ENCODE peak calls at places on chromosomes 16 and 17, in ten cellular contexts. N is progenitor cell of endocrine pancreas; P is memory B cell; O is activated CD8-positive, alpha-beta memory T cell treated with anti-CD3 and anti-CD28 coated beads for 1 hour; V is mesendoderm; Q is cerebellum; D is epithelial cell of esophagus; T is NCI-H460; H is lower leg skin; B is G401. A is an unnamed sample.
A peak's percentile ranks its signal among the peaks of the same experiment; 100 is the strongest.

GRCh38 chr17:43591750-43592562 is 45.8 kb upstream of the ETV4 start:
- DNase-seq in D (peak; percentile 85), P (no peak), B (no peak), H (peak; percentile 67), V (peak; percentile 86), N (no peak), O (no peak), Q (no peak), T (no peak), A (peak; percentile 90)

GRCh38 chr17:54945246-54945645 is 23.2 kb downstream of the COX11 start:
- DNase-seq in N (no peak), Q (no peak), T (no peak), O (no peak), D (no peak), V (no peak), H (no peak), B (no peak), P (no peak), A (no peak)

GRCh38 chr17:41483531-41483930 is 2.6 kb upstream of the KRT35 start:
- DNase-seq in P (no peak), B (no peak), D (no peak), O (no peak), T (no peak), N (no peak), H (no peak), Q (no peak), V (peak; percentile 72), A (no peak)

GRCh38 chr16:52383640-52384292 is 163.2 kb downstream of the TOX3 start:
- DNase-seq in N (no peak), H (no peak), T (no peak), D (peak; percentile 2), Q (no peak), B (no peak), O (no peak), V (no peak), P (no peak), A (no peak)

GRCh38 chr16:19005561-19006445 is 22.1 kb downstream of the TMC7 start:
- DNase-seq in O (no peak), B (peak; percentile 50), H (peak; percentile 66), Q (peak; percentile 39), V (no peak), N (no peak), P (no peak), D (peak; percentile 98), T (peak; percentile 62), A (peak; percentile 54)

GRCh38 chr16:25788637-25789036 is 96.9 kb downstream of the HS3ST4 start:
- DNase-seq in D (no peak), B (no peak), Q (no peak), H (no peak), O (no peak), P (no peak), T (no peak), N (no peak), V (no peak), A (no peak)

GRCh38 chr17:27384261-27384701 is 72.0 kb upstream of the KSR1 start:
- DNase-seq in P (no peak), O (no peak), N (no peak), B (peak; percentile 94), D (peak; percentile 97), Q (peak; percentile 81), V (peak; percentile 18), T (peak; percentile 59), H (no peak), A (peak; percentile 92)

GRCh38 chr17:64020068-64020766 is at the start of gene ICAM2:
- DNase-seq in Q (no peak), O (peak; percentile 88), N (no peak), P (peak; percentile 86), B (no peak), H (peak; percentile 54), D (no peak), T (no peak), V (no peak), A (no peak)

GRCh38 chr17:57356722-57357391 is 100.5 kb downstream of the MSI2 start:
- DNase-seq in B (peak; percentile 29), P (no peak), O (no peak), H (no peak), D (no peak), V (no peak), N (no peak), T (no peak), Q (no peak), A (no peak)

GRCh38 chr17:70171159-70171558 is 1.8 kb downstream of the KCNJ2 start:
- DNase-seq in H (no peak), V (peak; percentile 2), P (no peak), B (no peak), O (no peak), T (no peak), D (no peak), N (no peak), Q (no peak), A (no peak)

GRCh38 chr17:65707780-65708179 is 146.3 kb upstream of the AXIN2 start:
- DNase-seq in V (no peak), O (no peak), N (no peak), Q (no peak), H (no peak), T (no peak), D (no peak), B (no peak), P (no peak), A (no peak)

GRCh38 chr16:1413684-1414531 is 596 bp downstream of the UNKL start:
- DNase-seq in P (peak; percentile 66), O (no peak), T (peak; percentile 30), H (no peak), N (peak; percentile 56), Q (peak; percentile 35), B (peak; percentile 28), V (peak; percentile 86), D (peak; percentile 52), A (peak; percentile 41)

GRCh38 chr17:73436966-73437365 is 125.2 kb upstream of the CDC42EP4 start:
- DNase-seq in B (no peak), Q (no peak), N (no peak), V (no peak), D (no peak), T (no peak), H (no peak), O (no peak), P (no peak), A (no peak)

GRCh38 chr16:22813223-22813945 is 578 bp upstream of the HS3ST2 start:
- DNase-seq in D (peak; percentile 86), P (no peak), O (no peak), T (peak; percentile 21), N (peak; percentile 89), V (peak; percentile 87), B (peak; percentile 1), Q (no peak), H (peak; percentile 22), A (peak; percentile 43)

GRCh38 chr16:20137194-20137593 is 63.5 kb upstream of the GPR139 start:
- DNase-seq in B (no peak), N (no peak), V (no peak), P (no peak), D (peak; percentile 13), O (no peak), Q (no peak), H (no peak), T (no peak), A (no peak)

GRCh38 chr17:58084317-58084981 is 1.2 kb downstream of the DYNLL2 start:
- DNase-seq in B (peak; percentile 71), Q (peak; percentile 60), N (no peak), P (peak; percentile 18), D (peak; percentile 59), H (no peak), O (no peak), T (no peak), V (peak; percentile 80), A (peak; percentile 11)

GRCh38 chr16:81492965-81493754 is 48.6 kb downstream of the CMIP start:
- DNase-seq in D (peak; percentile 50), B (no peak), T (no peak), P (no peak), O (no peak), N (no peak), H (no peak), Q (no peak), V (no peak), A (no peak)

GRCh38 chr17:53948323-53948722 is 125.6 kb downstream of the KIF2B start:
- DNase-seq in H (no peak), N (no peak), D (no peak), Q (no peak), T (no peak), V (no peak), O (no peak), P (no peak), B (no peak), A (no peak)

GRCh38 chr16:28096974-28097373 is 33.5 kb upstream of the GSG1L start:
- DNase-seq in N (no peak), P (no peak), T (no peak), Q (no peak), H (no peak), B (no peak), D (no peak), O (no peak), V (no peak), A (peak; percentile 20)

GRCh38 chr16:87822571-87822970 is 46.7 kb downstream of the SLC7A5 start:
- DNase-seq in V (peak; percentile 78), T (no peak), P (no peak), D (no peak), N (no peak), H (no peak), O (no peak), Q (no peak), B (no peak), A (no peak)

GRCh38 chr16:30980434-30980833 is 4.6 kb upstream of the HSD3B7 start:
- DNase-seq in N (no peak), P (no peak), V (no peak), Q (no peak), D (no peak), O (no peak), H (no peak), T (no peak), B (no peak), A (no peak)

GRCh38 chr17:72030067-72030899 is 90.5 kb upstream of the SOX9 start:
- DNase-seq in Q (peak; percentile 6), D (peak; percentile 19), O (no peak), N (peak; percentile 11), P (no peak), T (peak; percentile 67), B (peak; percentile 19), H (peak; percentile 19), V (peak; percentile 97), A (peak; percentile 18)

GRCh38 chr16:88678224-88678979 is 7.9 kb downstream of the SNAI3 start:
- DNase-seq in Q (no peak), O (no peak), B (peak; percentile 25), D (no peak), P (no peak), N (no peak), V (no peak), T (no peak), H (no peak), A (no peak)

GRCh38 chr16:4372578-4373355 is 1.1 kb downstream of the VASN start:
- DNase-seq in H (no peak), B (no peak), D (peak; percentile 46), Q (no peak), T (peak; percentile 91), V (peak; percentile 52), O (no peak), N (no peak), P (peak; percentile 43), A (peak; percentile 89)

GRCh38 chr17:27357236-27357635 is 63.3 kb downstream of the WSB1 start:
- DNase-seq in O (no peak), B (no peak), P (no peak), Q (no peak), H (no peak), V (no peak), D (no peak), T (no peak), N (no peak), A (no peak)

GRCh38 chr16:4272114-4272954 is 489 bp downstream of the TFAP4 start:
- DNase-seq in V (peak; percentile 72), N (peak; percentile 34), D (peak; percentile 47), T (no peak), B (peak; percentile 51), O (no peak), H (no peak), Q (peak; percentile 59), P (peak; percentile 43), A (peak; percentile 38)

GRCh38 chr17:13222931-13223330 is 205.1 kb upstream of the ELAC2 start:
- DNase-seq in O (no peak), N (no peak), T (no peak), P (no peak), D (no peak), B (no peak), Q (no peak), V (no peak), H (no peak), A (no peak)

GRCh38 chr16:48101069-48101674 is 54.6 kb downstream of the ABCC12 start:
- DNase-seq in B (no peak), T (no peak), O (no peak), D (peak; percentile 74), N (no peak), V (no peak), H (no peak), Q (no peak), P (no peak), A (no peak)